ENCODE peak calls at places on chromosomes 11 and 22, in ten cellular contexts. One of them, this sample, is unnamed.

GRCh38 chr22:43948836-43949235 is 6.4 kb upstream of the SAMM50 start:
- DNase-seq in tibial nerve: no peak
- DNase-seq in suprapubic skin: no peak
- DNase-seq in caudate nucleus: no peak
- DNase-seq in uterus: no peak
- DNase-seq in neural progenitor cell: no peak
- DNase-seq in stomach: no peak
- DNase-seq in GM23338: no peak
- DNase-seq in AG04450: no peak
- DNase-seq in lung: no peak
- DNase-seq in this sample: no peak

GRCh38 chr11:68775951-68776388 is 24.6 kb upstream of the TESMIN start:
- DNase-seq in tibial nerve: no peak
- DNase-seq in suprapubic skin: no peak
- DNase-seq in caudate nucleus: no peak
- DNase-seq in uterus: no peak
- DNase-seq in neural progenitor cell: no peak
- DNase-seq in stomach: no peak
- DNase-seq in GM23338: no peak
- DNase-seq in AG04450: no peak
- DNase-seq in lung: no peak
- DNase-seq in this sample: no peak

GRCh38 chr22:43325176-43325575 is 18.0 kb downstream of the SCUBE1 start:
- DNase-seq in tibial nerve: no peak
- DNase-seq in suprapubic skin: no peak
- DNase-seq in caudate nucleus: no peak
- DNase-seq in uterus: no peak
- DNase-seq in neural progenitor cell: no peak
- DNase-seq in stomach: no peak
- DNase-seq in GM23338: no peak
- DNase-seq in AG04450: no peak
- DNase-seq in lung: no peak
- DNase-seq in this sample: no peak

GRCh38 chr22:39908737-39909136 is 7.9 kb downstream of the GRAP2 start:
- DNase-seq in tibial nerve: no peak
- DNase-seq in suprapubic skin: no peak
- DNase-seq in caudate nucleus: no peak
- DNase-seq in uterus: no peak
- DNase-seq in neural progenitor cell: no peak
- DNase-seq in stomach: no peak
- DNase-seq in GM23338: no peak
- DNase-seq in AG04450: no peak
- DNase-seq in lung: no peak
- DNase-seq in this sample: no peak

GRCh38 chr11:5364214-5364613 is 12.9 kb downstream of the OR51B6 start:
- DNase-seq in tibial nerve: no peak
- DNase-seq in suprapubic skin: no peak
- DNase-seq in caudate nucleus: no peak
- DNase-seq in uterus: no peak
- DNase-seq in neural progenitor cell: no peak
- DNase-seq in stomach: no peak
- DNase-seq in GM23338: no peak
- DNase-seq in AG04450: peak; percentile 87
- DNase-seq in lung: no peak
- DNase-seq in this sample: no peak

GRCh38 chr22:22111267-22111751 is 128.7 kb upstream of the TOP3B start:
- DNase-seq in tibial nerve: no peak
- DNase-seq in suprapubic skin: no peak
- DNase-seq in caudate nucleus: no peak
- DNase-seq in uterus: no peak
- DNase-seq in neural progenitor cell: no peak
- DNase-seq in stomach: no peak
- DNase-seq in GM23338: no peak
- DNase-seq in AG04450: peak; percentile 77
- DNase-seq in lung: no peak
- DNase-seq in this sample: no peak

GRCh38 chr11:72041364-72042058 is 38.8 kb downstream of the NUMA1 start:
- DNase-seq in tibial nerve: peak; percentile 42
- DNase-seq in suprapubic skin: peak; percentile 85
- DNase-seq in caudate nucleus: peak; percentile 83
- DNase-seq in uterus: peak; percentile 71
- DNase-seq in neural progenitor cell: peak; percentile 92
- DNase-seq in stomach: peak; percentile 82
- DNase-seq in GM23338: peak; percentile 52
- DNase-seq in AG04450: peak; percentile 44
- DNase-seq in lung: peak; percentile 63
- DNase-seq in this sample: peak; percentile 51

GRCh38 chr11:61551630-61552029 is 29.2 kb downstream of the SYT7 start:
- DNase-seq in tibial nerve: no peak
- DNase-seq in suprapubic skin: no peak
- DNase-seq in caudate nucleus: peak; percentile 17
- DNase-seq in uterus: no peak
- DNase-seq in neural progenitor cell: no peak
- DNase-seq in stomach: peak; percentile 72
- DNase-seq in GM23338: no peak
- DNase-seq in AG04450: no peak
- DNase-seq in lung: no peak
- DNase-seq in this sample: no peak

GRCh38 chr11:119897576-119897975 is 168.6 kb upstream of the NECTIN1 start:
- DNase-seq in tibial nerve: no peak
- DNase-seq in suprapubic skin: no peak
- DNase-seq in caudate nucleus: no peak
- DNase-seq in uterus: no peak
- DNase-seq in neural progenitor cell: no peak
- DNase-seq in stomach: no peak
- DNase-seq in GM23338: no peak
- DNase-seq in AG04450: no peak
- DNase-seq in lung: no peak
- DNase-seq in this sample: no peak

GRCh38 chr11:75204012-75204674 is 36.4 kb upstream of the TPBGL start:
- DNase-seq in tibial nerve: no peak
- DNase-seq in suprapubic skin: no peak
- DNase-seq in caudate nucleus: no peak
- DNase-seq in uterus: no peak
- DNase-seq in neural progenitor cell: no peak
- DNase-seq in stomach: no peak
- DNase-seq in GM23338: no peak
- DNase-seq in AG04450: no peak
- DNase-seq in lung: no peak
- DNase-seq in this sample: no peak

GRCh38 chr22:17411213-17411612 is 42.0 kb downstream of the CECR2 start:
- DNase-seq in tibial nerve: no peak
- DNase-seq in suprapubic skin: no peak
- DNase-seq in caudate nucleus: no peak
- DNase-seq in uterus: peak; percentile 25
- DNase-seq in neural progenitor cell: no peak
- DNase-seq in stomach: no peak
- DNase-seq in GM23338: no peak
- DNase-seq in AG04450: no peak
- DNase-seq in lung: no peak
- DNase-seq in this sample: no peak

GRCh38 chr11:31355817-31356216 is 13.7 kb downstream of the DCDC1 start:
- DNase-seq in tibial nerve: no peak
- DNase-seq in suprapubic skin: no peak
- DNase-seq in caudate nucleus: no peak
- DNase-seq in uterus: no peak
- DNase-seq in neural progenitor cell: no peak
- DNase-seq in stomach: no peak
- DNase-seq in GM23338: no peak
- DNase-seq in AG04450: no peak
- DNase-seq in lung: no peak
- DNase-seq in this sample: no peak

GRCh38 chr11:7347611-7348431 is 96.1 kb downstream of the SYT9 start:
- DNase-seq in tibial nerve: no peak
- DNase-seq in suprapubic skin: no peak
- DNase-seq in caudate nucleus: no peak
- DNase-seq in uterus: no peak
- DNase-seq in neural progenitor cell: no peak
- DNase-seq in stomach: no peak
- DNase-seq in GM23338: no peak
- DNase-seq in AG04450: no peak
- DNase-seq in lung: no peak
- DNase-seq in this sample: no peak

GRCh38 chr22:31093090-31093850 is 12.2 kb downstream of the SMTN start:
- DNase-seq in tibial nerve: no peak
- DNase-seq in suprapubic skin: no peak
- DNase-seq in caudate nucleus: no peak
- DNase-seq in uterus: peak; percentile 75
- DNase-seq in neural progenitor cell: no peak
- DNase-seq in stomach: peak; percentile 77
- DNase-seq in GM23338: no peak
- DNase-seq in AG04450: no peak
- DNase-seq in lung: no peak
- DNase-seq in this sample: no peak

GRCh38 chr11:67367014-67367835 is 6.2 kb downstream of the CLCF1 start:
- DNase-seq in tibial nerve: no peak
- DNase-seq in suprapubic skin: no peak
- DNase-seq in caudate nucleus: no peak
- DNase-seq in uterus: peak; percentile 81
- DNase-seq in neural progenitor cell: no peak
- DNase-seq in stomach: no peak
- DNase-seq in GM23338: no peak
- DNase-seq in AG04450: no peak
- DNase-seq in lung: no peak
- DNase-seq in this sample: no peak

GRCh38 chr11:61744609-61745156 is 7.8 kb upstream of the MYRF start:
- DNase-seq in tibial nerve: no peak
- DNase-seq in suprapubic skin: no peak
- DNase-seq in caudate nucleus: no peak
- DNase-seq in uterus: no peak
- DNase-seq in neural progenitor cell: no peak
- DNase-seq in stomach: no peak
- DNase-seq in GM23338: no peak
- DNase-seq in AG04450: no peak
- DNase-seq in lung: no peak
- DNase-seq in this sample: no peak

GRCh38 chr11:126317681-126318641 is 14.1 kb downstream of the DCPS start:
- DNase-seq in tibial nerve: peak; percentile 73
- DNase-seq in suprapubic skin: peak; percentile 88
- DNase-seq in caudate nucleus: no peak
- DNase-seq in uterus: peak; percentile 88
- DNase-seq in neural progenitor cell: no peak
- DNase-seq in stomach: no peak
- DNase-seq in GM23338: no peak
- DNase-seq in AG04450: no peak
- DNase-seq in lung: peak; percentile 55
- DNase-seq in this sample: no peak

GRCh38 chr22:48750826-48751440 is 1076.7 kb downstream of the BRD1 start:
- DNase-seq in tibial nerve: no peak
- DNase-seq in suprapubic skin: no peak
- DNase-seq in caudate nucleus: no peak
- DNase-seq in uterus: no peak
- DNase-seq in neural progenitor cell: no peak
- DNase-seq in stomach: peak; percentile 24
- DNase-seq in GM23338: no peak
- DNase-seq in AG04450: no peak
- DNase-seq in lung: peak; percentile 24
- DNase-seq in this sample: no peak

GRCh38 chr11:14018441-14018840 is 55.9 kb downstream of the SPON1 start:
- DNase-seq in tibial nerve: no peak
- DNase-seq in suprapubic skin: no peak
- DNase-seq in caudate nucleus: no peak
- DNase-seq in uterus: no peak
- DNase-seq in neural progenitor cell: no peak
- DNase-seq in stomach: no peak
- DNase-seq in GM23338: no peak
- DNase-seq in AG04450: no peak
- DNase-seq in lung: no peak
- DNase-seq in this sample: no peak

GRCh38 chr11:14861680-14862079 is 30.4 kb downstream of the CYP2R1 start:
- DNase-seq in tibial nerve: no peak
- DNase-seq in suprapubic skin: no peak
- DNase-seq in caudate nucleus: no peak
- DNase-seq in uterus: no peak
- DNase-seq in neural progenitor cell: no peak
- DNase-seq in stomach: peak; percentile 32
- DNase-seq in GM23338: no peak
- DNase-seq in AG04450: no peak
- DNase-seq in lung: no peak
- DNase-seq in this sample: no peak

GRCh38 chr11:66335531-66336233 is 552 bp downstream of the RIN1 start:
- DNase-seq in tibial nerve: no peak
- DNase-seq in suprapubic skin: peak; percentile 70
- DNase-seq in caudate nucleus: no peak
- DNase-seq in uterus: no peak
- DNase-seq in neural progenitor cell: peak; percentile 56
- DNase-seq in stomach: no peak
- DNase-seq in GM23338: peak; percentile 72
- DNase-seq in AG04450: no peak
- DNase-seq in lung: no peak
- DNase-seq in this sample: no peak

GRCh38 chr11:44959064-44959463 is 8.4 kb upstream of the TP53I11 start:
- DNase-seq in tibial nerve: no peak
- DNase-seq in suprapubic skin: no peak
- DNase-seq in caudate nucleus: no peak
- DNase-seq in uterus: no peak
- DNase-seq in neural progenitor cell: no peak
- DNase-seq in stomach: no peak
- DNase-seq in GM23338: no peak
- DNase-seq in AG04450: no peak
- DNase-seq in lung: no peak
- DNase-seq in this sample: no peak
- H3K27ac ChIP-seq in tibial nerve: no peak overlapping the region
- H3K27ac ChIP-seq in suprapubic skin: no peak overlapping the region
- H3K27ac ChIP-seq in caudate nucleus: no peak overlapping the region
- H3K27ac ChIP-seq in uterus: no peak overlapping the region
- H3K27ac ChIP-seq in neural progenitor cell: no peak overlapping the region
- H3K27ac ChIP-seq in stomach: no peak overlapping the region
- H3K27ac ChIP-seq in GM23338: no peak overlapping the region
- H3K27ac ChIP-seq in AG04450: no peak overlapping the region
- H3K27ac ChIP-seq in lung: no peak overlapping the region
- H3K27ac ChIP-seq in this sample: no peak overlapping the region

GRCh38 chr11:127632546-127632945 is 632.0 kb upstream of the KIRREL3 start:
- DNase-seq in tibial nerve: no peak
- DNase-seq in suprapubic skin: no peak
- DNase-seq in caudate nucleus: no peak
- DNase-seq in uterus: no peak
- DNase-seq in neural progenitor cell: no peak
- DNase-seq in stomach: no peak
- DNase-seq in GM23338: no peak
- DNase-seq in AG04450: no peak
- DNase-seq in lung: no peak
- DNase-seq in this sample: no peak
- H3K27ac ChIP-seq in tibial nerve: no peak overlapping the region
- H3K27ac ChIP-seq in suprapubic skin: no peak overlapping the region
- H3K27ac ChIP-seq in caudate nucleus: no peak overlapping the region
- H3K27ac ChIP-seq in uterus: no peak overlapping the region
- H3K27ac ChIP-seq in neural progenitor cell: no peak overlapping the region
- H3K27ac ChIP-seq in stomach: no peak overlapping the region
- H3K27ac ChIP-seq in GM23338: peak overlapping the region; percentile 15
- H3K27ac ChIP-seq in AG04450: no peak overlapping the region
- H3K27ac ChIP-seq in lung: no peak overlapping the region
- H3K27ac ChIP-seq in this sample: no peak overlapping the region

GRCh38 chr11:46949297-46949696 is 12.7 kb downstream of the CSTPP1 start:
- DNase-seq in tibial nerve: no peak
- DNase-seq in suprapubic skin: no peak
- DNase-seq in caudate nucleus: no peak
- DNase-seq in uterus: no peak
- DNase-seq in neural progenitor cell: no peak
- DNase-seq in stomach: no peak
- DNase-seq in GM23338: no peak
- DNase-seq in AG04450: no peak
- DNase-seq in lung: no peak
- DNase-seq in this sample: no peak
- H3K27ac ChIP-seq in tibial nerve: no peak overlapping the region
- H3K27ac ChIP-seq in suprapubic skin: no peak overlapping the region
- H3K27ac ChIP-seq in caudate nucleus: no peak overlapping the region
- H3K27ac ChIP-seq in uterus: no peak overlapping the region
- H3K27ac ChIP-seq in neural progenitor cell: no peak overlapping the region
- H3K27ac ChIP-seq in stomach: no peak overlapping the region
- H3K27ac ChIP-seq in GM23338: no peak overlapping the region
- H3K27ac ChIP-seq in AG04450: no peak overlapping the region
- H3K27ac ChIP-seq in lung: no peak overlapping the region
- H3K27ac ChIP-seq in this sample: no peak overlapping the region

GRCh38 chr11:64754919-64755662 is 4.7 kb downstream of the PYGM start:
- DNase-seq in tibial nerve: no peak
- DNase-seq in suprapubic skin: no peak
- DNase-seq in caudate nucleus: no peak
- DNase-seq in uterus: no peak
- DNase-seq in neural progenitor cell: no peak
- DNase-seq in stomach: no peak
- DNase-seq in GM23338: no peak
- DNase-seq in AG04450: no peak
- DNase-seq in lung: no peak
- DNase-seq in this sample: no peak
- H3K27ac ChIP-seq in tibial nerve: no peak overlapping the region
- H3K27ac ChIP-seq in suprapubic skin: no peak overlapping the region
- H3K27ac ChIP-seq in caudate nucleus: no peak overlapping the region
- H3K27ac ChIP-seq in uterus: no peak overlapping the region
- H3K27ac ChIP-seq in neural progenitor cell: no peak overlapping the region
- H3K27ac ChIP-seq in stomach: no peak overlapping the region
- H3K27ac ChIP-seq in GM23338: no peak overlapping the region
- H3K27ac ChIP-seq in AG04450: no peak overlapping the region
- H3K27ac ChIP-seq in lung: no peak overlapping the region
- H3K27ac ChIP-seq in this sample: no peak overlapping the region

This sample was measured in CD4-positive, alpha-beta T cell.